ENCODE peak calls at places on chromosomes 12 and 14, in four cellular contexts. C is K562, S is suprapubic skin, Z is upper lobe of left lung. M is an unnamed sample.

GRCh38 chr14:78448483-78449094 is 278.4 kb downstream of the NRXN3 start:
- DNase-seq in C (peak; percentile 69), Z (no peak), S (no peak), M (peak; percentile 49)

GRCh38 chr12:11513288-11513687 is 117.9 kb upstream of the PRB2 start:
- DNase-seq in Z (no peak), S (no peak), C (no peak), M (no peak)

GRCh38 chr12:98635657-98636323 is 8.8 kb downstream of the IKBIP start:
- DNase-seq in C (no peak), Z (no peak), S (no peak), M (no peak)

GRCh38 chr12:124147030-124147429 is 147.9 kb upstream of the RFLNA start:
- DNase-seq in C (no peak), Z (no peak), S (no peak), M (no peak)

GRCh38 chr12:71958993-71959588 is 20.4 kb downstream of the TPH2 start:
- DNase-seq in Z (no peak), S (no peak), C (no peak), M (no peak)

GRCh38 chr12:94282675-94283074 is 134.3 kb downstream of the PLXNC1 start:
- DNase-seq in Z (no peak), C (no peak), S (no peak), M (peak; percentile 34)

GRCh38 chr12:6056406-6057211 is 67.9 kb downstream of the VWF start:
- DNase-seq in Z (peak; percentile 72), S (no peak), C (peak; percentile 14), M (no peak)

GRCh38 chr12:21546721-21547120 is 20.6 kb downstream of the SPX start:
- DNase-seq in S (no peak), C (no peak), Z (no peak), M (no peak)

GRCh38 chr12:5515458-5515857 is 83.5 kb downstream of the NTF3 start:
- DNase-seq in Z (no peak), S (no peak), C (no peak), M (no peak)

GRCh38 chr14:35696575-35696974 is 112.5 kb downstream of the RALGAPA1 start:
- DNase-seq in C (no peak), Z (no peak), S (no peak), M (no peak)

GRCh38 chr14:60092516-60092915 is 793 bp downstream of the PCNX4 start:
- DNase-seq in Z (no peak), C (peak; percentile 8), S (no peak), M (peak; percentile 18)

GRCh38 chr12:18217981-18218380 is 43.3 kb upstream of the PIK3C2G start:
- DNase-seq in S (no peak), Z (no peak), C (no peak), M (no peak)

GRCh38 chr12:18221726-18222125 is 39.6 kb upstream of the PIK3C2G start:
- DNase-seq in C (no peak), S (no peak), Z (no peak), M (no peak)

GRCh38 chr12:18224745-18225144 is 36.6 kb upstream of the PIK3C2G start:
- DNase-seq in S (no peak), C (no peak), Z (no peak), M (no peak)

DNA sequence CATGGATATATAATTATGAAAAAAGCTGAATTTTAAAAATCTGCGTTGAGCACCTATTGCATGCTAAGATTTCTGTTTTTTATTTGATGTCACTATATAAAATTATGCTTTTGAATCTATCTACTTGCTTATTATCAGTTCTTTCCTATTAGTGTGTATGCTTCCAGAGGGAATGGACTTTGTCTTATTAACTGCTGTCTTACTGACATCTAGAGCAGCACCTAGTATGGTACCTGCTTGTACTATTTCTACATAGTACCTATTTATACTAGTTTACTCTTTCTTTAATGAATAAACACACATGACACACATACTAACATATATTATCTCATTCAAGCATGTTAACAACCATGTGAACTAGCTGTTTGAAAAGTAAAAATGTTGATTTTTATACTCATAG is 38.6 kb upstream of the PIK3C2G start:
- DNase-seq in C (no peak), Z (no peak), S (no peak), M (no peak)
- H3K4me3 ChIP-seq in C (no peak overlapping the region), Z (no peak overlapping the region), S (no peak overlapping the region), M (no peak overlapping the region)

GRCh38 chr14:76962303-76962660 is 66.2 kb downstream of the IRF2BPL start:
- DNase-seq in S (no peak), C (no peak), Z (no peak), M (no peak)

GRCh38 chr14:76963366-76963765 is 65.1 kb downstream of the IRF2BPL start:
- DNase-seq in S (no peak), C (no peak), Z (no peak), M (no peak)

GRCh38 chr14:76965232-76965631 is 63.3 kb downstream of the IRF2BPL start:
- DNase-seq in S (no peak), C (no peak), Z (no peak), M (peak; percentile 53)

GRCh38 chr14:76966535-76966934 is 62.0 kb downstream of the IRF2BPL start:
- DNase-seq in Z (no peak), S (no peak), C (no peak), M (no peak)

GRCh38 chr14:76964695-76965094 is 63.8 kb downstream of the IRF2BPL start:
- DNase-seq in Z (no peak), C (no peak), S (no peak), M (no peak)
- TF ChIP-seq EP300 in Z (no peak), C (no peak), S (no peak), M (no peak)

GRCh38 chr12:123064885-123065619 is 84.6 kb downstream of the ARL6IP4 start:
- DNase-seq in Z (peak; percentile 57), S (peak; percentile 50), C (no peak), M (no peak)
- TF ChIP-seq CTCF in Z (no peak), S (no peak), C (peak; percentile 11), M (no peak)

GRCh38 chr12:76368230-76368629 is 20.0 kb upstream of the BBS10 start:
- DNase-seq in C (no peak), S (no peak), Z (no peak), M (no peak)
- H3K4me3 ChIP-seq in C (no peak overlapping the region), S (no peak overlapping the region), Z (no peak overlapping the region), M (no peak overlapping the region)

DNA sequence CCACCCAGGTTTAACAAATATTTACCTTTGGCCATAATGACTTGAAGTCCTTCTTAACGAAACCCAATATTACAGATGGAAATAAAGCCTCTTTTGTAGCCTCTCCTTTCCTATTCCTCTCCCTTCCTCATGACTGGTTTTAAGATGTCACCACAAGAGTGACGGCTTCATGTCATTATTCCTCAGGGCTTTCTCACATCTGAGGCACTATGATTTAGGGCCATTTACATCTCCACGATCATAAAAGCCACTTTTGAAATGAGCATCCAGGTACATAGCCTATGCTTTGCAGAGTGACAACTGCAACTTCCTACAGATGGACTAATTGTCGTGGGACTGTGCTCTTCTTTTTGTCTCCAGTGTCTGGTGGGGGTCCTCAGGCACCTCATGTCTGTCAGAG is 32.3 kb upstream of the DACT1 start:
- DNase-seq in C (no peak), S (no peak), Z (no peak), M (no peak)
- TF ChIP-seq EP300 in C (no peak), S (no peak), Z (no peak), M (no peak)

DNA sequence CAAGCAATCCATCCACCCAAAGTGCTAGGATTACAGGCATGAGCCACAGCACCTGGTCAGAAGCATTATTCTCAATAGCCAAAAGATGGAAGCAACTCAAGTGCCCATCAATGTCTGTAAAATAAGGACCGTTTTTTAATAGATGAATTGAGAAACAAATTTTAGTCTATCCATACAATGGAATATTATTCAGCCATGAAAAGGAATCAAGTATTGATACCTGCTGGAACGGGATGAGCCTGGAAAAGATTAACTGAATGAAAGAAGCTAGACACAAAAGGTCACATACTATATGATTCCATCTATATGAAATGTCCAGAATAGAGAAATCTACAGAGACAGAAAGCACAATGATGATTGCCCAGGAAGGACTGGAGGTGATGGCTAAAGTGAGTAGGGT is 9.1 kb upstream of the FBXW8 start:
- DNase-seq in S (no peak), C (no peak), Z (no peak), M (no peak)
- TF ChIP-seq CTCF in S (no peak), C (no peak), Z (no peak), M (no peak)

GRCh38 chr14:105414456-105415371 is 4.9 kb upstream of the MTA1 start:
- DNase-seq in Z (peak; percentile 95), C (peak; percentile 80), S (peak; percentile 85), M (peak; percentile 73)
- H3K4me3 ChIP-seq in Z (peak overlapping the region; percentile 61), C (peak overlapping the region; percentile 49), S (peak overlapping the region; percentile 62), M (peak overlapping the region; percentile 52)

GRCh38 chr14:68011629-68012028 is 192.1 kb downstream of the RAD51B start:
- DNase-seq in C (no peak), S (no peak), Z (no peak), M (no peak)
- TF ChIP-seq EP300 in C (no peak), S (no peak), Z (no peak), M (peak; percentile 65)

GRCh38 chr12:56753566-56753965 is 1.4 kb upstream of the PRIM1 start:
- DNase-seq in S (no peak), C (peak; percentile 63), Z (no peak), M (no peak)
- TF ChIP-seq CTCF in S (no peak), C (no peak), Z (no peak), M (no peak)